ENCODE peak calls at places on chromosomes 4 and X, in nine cellular contexts. One of them, this sample, is unnamed.

GRCh38 chrX:129930941-129931410 is 25.0 kb downstream of the UTP14A start:
- DNase-seq in fibroblast of lung: no peak
- DNase-seq in hippocampal formation: no peak
- DNase-seq in WERI-Rb-1: no peak
- DNase-seq in T-cell: no peak
- DNase-seq in amygdala: no peak
- DNase-seq in DMS 273 treated with DMSO at 0.1 percent for 48 hours: no peak
- DNase-seq in ovary: no peak
- DNase-seq in AG09319: no peak
- DNase-seq in this sample: peak

GRCh38 chr4:113961322-113961698 is 18.1 kb downstream of the ARSJ start:
- DNase-seq in fibroblast of lung: peak
- DNase-seq in hippocampal formation: no peak
- DNase-seq in WERI-Rb-1: no peak
- DNase-seq in T-cell: no peak
- DNase-seq in amygdala: no peak
- DNase-seq in DMS 273 treated with DMSO at 0.1 percent for 48 hours: no peak
- DNase-seq in ovary: no peak
- DNase-seq in AG09319: peak
- DNase-seq in this sample: peak

GRCh38 chr4:80173841-80174240 is 23.5 kb upstream of the PRDM8 start:
- DNase-seq in fibroblast of lung: no peak
- DNase-seq in hippocampal formation: no peak
- DNase-seq in WERI-Rb-1: no peak
- DNase-seq in T-cell: no peak
- DNase-seq in amygdala: no peak
- DNase-seq in DMS 273 treated with DMSO at 0.1 percent for 48 hours: no peak
- DNase-seq in ovary: no peak
- DNase-seq in AG09319: no peak
- DNase-seq in this sample: no peak

GRCh38 chr4:3489451-3489962 is 26.4 kb downstream of the DOK7 start:
- DNase-seq in fibroblast of lung: no peak
- DNase-seq in hippocampal formation: no peak
- DNase-seq in WERI-Rb-1: no peak
- DNase-seq in T-cell: no peak
- DNase-seq in amygdala: no peak
- DNase-seq in DMS 273 treated with DMSO at 0.1 percent for 48 hours: no peak
- DNase-seq in ovary: no peak
- DNase-seq in AG09319: no peak
- DNase-seq in this sample: no peak

GRCh38 chr4:3411676-3412075 is 30.1 kb upstream of the HGFAC start:
- DNase-seq in fibroblast of lung: no peak
- DNase-seq in hippocampal formation: no peak
- DNase-seq in WERI-Rb-1: peak
- DNase-seq in T-cell: no peak
- DNase-seq in amygdala: no peak
- DNase-seq in DMS 273 treated with DMSO at 0.1 percent for 48 hours: no peak
- DNase-seq in ovary: peak
- DNase-seq in AG09319: no peak
- DNase-seq in this sample: no peak

GRCh38 chrX:66675541-66675940 is 36.7 kb upstream of the EDA2R start:
- DNase-seq in fibroblast of lung: no peak
- DNase-seq in hippocampal formation: no peak
- DNase-seq in WERI-Rb-1: no peak
- DNase-seq in T-cell: no peak
- DNase-seq in amygdala: no peak
- DNase-seq in DMS 273 treated with DMSO at 0.1 percent for 48 hours: no peak
- DNase-seq in ovary: no peak
- DNase-seq in AG09319: no peak
- DNase-seq in this sample: peak

GRCh38 chr4:114108869-114109268 is 129.4 kb upstream of the ARSJ start:
- DNase-seq in fibroblast of lung: peak
- DNase-seq in hippocampal formation: no peak
- DNase-seq in WERI-Rb-1: peak
- DNase-seq in T-cell: no peak
- DNase-seq in amygdala: no peak
- DNase-seq in DMS 273 treated with DMSO at 0.1 percent for 48 hours: peak
- DNase-seq in ovary: no peak
- DNase-seq in AG09319: no peak
- DNase-seq in this sample: no peak

GRCh38 chr4:128229458-128229805 is 58.2 kb downstream of the PGRMC2 start:
- DNase-seq in fibroblast of lung: peak
- DNase-seq in hippocampal formation: no peak
- DNase-seq in WERI-Rb-1: peak
- DNase-seq in T-cell: no peak
- DNase-seq in amygdala: no peak
- DNase-seq in DMS 273 treated with DMSO at 0.1 percent for 48 hours: peak
- DNase-seq in ovary: no peak
- DNase-seq in AG09319: no peak
- DNase-seq in this sample: peak

GRCh38 chrX:119981286-119982070 is 37.9 kb upstream of the NKAP start:
- DNase-seq in fibroblast of lung: peak
- DNase-seq in hippocampal formation: no peak
- DNase-seq in WERI-Rb-1: peak
- DNase-seq in T-cell: no peak
- DNase-seq in amygdala: no peak
- DNase-seq in DMS 273 treated with DMSO at 0.1 percent for 48 hours: no peak
- DNase-seq in ovary: no peak
- DNase-seq in AG09319: no peak
- DNase-seq in this sample: peak

GRCh38 chrX:106952988-106953387 is 32.8 kb downstream of the CLDN2 start:
- DNase-seq in fibroblast of lung: peak
- DNase-seq in hippocampal formation: no peak
- DNase-seq in WERI-Rb-1: no peak
- DNase-seq in T-cell: no peak
- DNase-seq in amygdala: no peak
- DNase-seq in DMS 273 treated with DMSO at 0.1 percent for 48 hours: no peak
- DNase-seq in ovary: no peak
- DNase-seq in AG09319: no peak
- DNase-seq in this sample: peak

This sample was measured in cardiac muscle cell.